ENCODE peak calls at places on chromosomes 6 and 20, in four cellular contexts. O, L, T and H are unnamed samples.

GRCh38 chr6:151391021-151391470 is 313 bp downstream of the ZBTB2 start:
- DNase-seq in L (peak; percentile 84), O (peak; percentile 92), T (peak; percentile 86), H (peak; percentile 79)

GRCh38 chr6:36340671-36341454 is 4.2 kb upstream of the BNIP5 start:
- DNase-seq in T (peak; percentile 85), O (peak; percentile 82), L (peak; percentile 87), H (peak; percentile 84)

GRCh38 chr6:113668712-113669408 is 188.3 kb upstream of the MARCKS start:
- DNase-seq in L (no peak), O (no peak), T (no peak), H (no peak)

GRCh38 chr6:44237021-44237812 is 9.7 kb upstream of the HSP90AB1 start:
- DNase-seq in O (peak; percentile 86), T (peak; percentile 98), L (peak; percentile 96), H (peak; percentile 59)

GRCh38 chr6:34912715-34913464 is 23.8 kb downstream of the ANKS1A start:
- DNase-seq in L (no peak), O (no peak), T (no peak), H (no peak)

GRCh38 chr6:88840806-88841539 is 122.4 kb downstream of the RNGTT start:
- DNase-seq in O (no peak), T (no peak), L (no peak), H (no peak)

GRCh38 chr6:125658759-125659431 is 90.5 kb upstream of the HEY2 start:
- DNase-seq in T (no peak), L (no peak), O (no peak), H (no peak)

GRCh38 chr6:108222504-108222903 is 38.3 kb downstream of the SNX3 start:
- DNase-seq in T (no peak), O (no peak), L (no peak), H (no peak)

GRCh38 chr6:100775667-100776066 is 105.5 kb downstream of the ASCC3 start:
- DNase-seq in O (no peak), T (no peak), L (no peak), H (no peak)

GRCh38 chr6:1049900-1050299 is 262.0 kb upstream of the FOXQ1 start:
- DNase-seq in T (no peak), O (no peak), L (no peak), H (no peak)

GRCh38 chr6:96066376-96066775 is 50.6 kb downstream of the FUT9 start:
- DNase-seq in O (no peak), T (no peak), L (no peak), H (no peak)

GRCh38 chr20:33127422-33128097 is 40.4 kb upstream of the BPIFA2 start:
- DNase-seq in T (no peak), O (no peak), L (no peak), H (no peak)

GRCh38 chr20:36320898-36321695 is 15.0 kb downstream of the DLGAP4 start:
- DNase-seq in T (no peak), L (no peak), O (no peak), H (no peak)

GRCh38 chr6:19806971-19807396 is 30.2 kb upstream of the ID4 start:
- DNase-seq in O (no peak), L (no peak), T (no peak), H (no peak)

GRCh38 chr6:19804362-19805145 is 32.6 kb upstream of the ID4 start:
- DNase-seq in T (peak; percentile 99), O (peak; percentile 93), L (peak; percentile 94), H (peak; percentile 98)

GRCh38 chr6:19802656-19803055 is 34.5 kb upstream of the ID4 start:
- DNase-seq in L (no peak), O (no peak), T (no peak), H (no peak)

GRCh38 chr6:19803331-19804330 is 33.5 kb upstream of the ID4 start:
- DNase-seq in O (no peak), T (no peak), L (no peak), H (no peak)

GRCh38 chr6:19805146-19805515 is 32.0 kb upstream of the ID4 start:
- DNase-seq in O (no peak), T (no peak), L (no peak), H (no peak)
- TF ChIP-seq CTCF in O (no peak), T (no peak), L (no peak), H (no peak)

DNA sequence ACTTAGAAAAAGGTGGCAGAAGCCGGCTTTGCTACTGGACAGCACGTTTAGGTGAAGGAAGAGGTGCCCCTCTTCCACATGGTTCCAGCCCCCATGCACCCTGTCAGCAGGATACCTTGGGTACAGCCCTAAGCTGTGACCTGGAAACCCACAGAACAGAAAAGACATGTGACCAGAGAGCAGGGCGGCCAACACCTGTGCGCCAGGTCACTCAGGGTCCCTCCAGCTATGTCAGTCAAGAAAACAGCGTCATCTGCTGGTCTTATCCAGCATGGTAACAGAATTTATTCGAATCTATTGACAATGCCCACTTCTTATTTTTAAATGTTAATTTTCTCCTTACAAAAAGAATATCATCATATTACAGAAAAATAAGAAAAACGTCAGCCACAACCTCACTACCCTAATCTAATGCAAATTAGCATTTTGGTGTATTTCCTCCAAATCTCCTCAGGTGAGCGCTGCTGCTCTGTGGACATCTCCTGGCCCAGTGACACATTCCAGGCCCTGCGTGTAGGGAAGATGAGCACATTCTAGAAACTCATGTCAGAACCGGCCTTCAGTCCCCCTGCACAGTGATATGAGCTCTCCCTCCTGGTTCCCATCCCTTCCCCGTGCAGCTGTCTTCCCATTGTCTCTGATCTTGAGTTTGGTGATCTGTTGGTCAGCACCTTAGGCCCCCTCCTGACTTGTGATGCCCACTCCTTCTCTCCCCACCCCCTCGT is 37.2 kb downstream of the GTF2H5 start:
- DNase-seq in O (no peak), T (no peak), L (no peak), H (no peak)
- TF ChIP-seq CTCF in O (peak; percentile 53), T (peak; percentile 4), L (peak; percentile 49), H (peak; percentile 55)

GRCh38 chr6:105790635-105791034 is 295.5 kb upstream of the PRDM1 start:
- DNase-seq in L (no peak), O (no peak), T (no peak), H (no peak)
- TF ChIP-seq CTCF in L (no peak), O (peak; percentile 29), T (no peak), H (no peak)

DNA sequence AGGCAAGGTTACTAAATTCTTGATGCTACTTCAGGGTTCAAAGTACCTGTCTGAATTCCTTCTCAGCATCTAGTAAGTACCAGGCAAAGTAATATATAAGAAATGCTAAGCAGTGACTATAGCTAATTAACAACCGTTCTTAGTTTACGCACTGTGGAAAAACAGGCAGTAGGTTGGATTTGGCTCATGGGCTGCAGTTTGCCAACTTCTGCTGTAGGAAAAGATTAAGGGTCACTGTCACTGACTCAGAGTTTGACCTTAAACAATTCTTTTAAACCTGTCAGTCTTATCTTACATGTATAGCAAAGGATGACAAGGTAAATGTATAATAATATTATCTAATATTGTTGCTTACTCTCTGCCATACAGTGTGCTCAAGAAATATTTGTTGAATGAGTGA is 42.3 kb downstream of the CTNNBL1 start:
- DNase-seq in O (no peak), T (no peak), L (no peak), H (no peak)
- TF ChIP-seq CTCF in O (no peak), T (no peak), L (no peak), H (no peak)

DNA sequence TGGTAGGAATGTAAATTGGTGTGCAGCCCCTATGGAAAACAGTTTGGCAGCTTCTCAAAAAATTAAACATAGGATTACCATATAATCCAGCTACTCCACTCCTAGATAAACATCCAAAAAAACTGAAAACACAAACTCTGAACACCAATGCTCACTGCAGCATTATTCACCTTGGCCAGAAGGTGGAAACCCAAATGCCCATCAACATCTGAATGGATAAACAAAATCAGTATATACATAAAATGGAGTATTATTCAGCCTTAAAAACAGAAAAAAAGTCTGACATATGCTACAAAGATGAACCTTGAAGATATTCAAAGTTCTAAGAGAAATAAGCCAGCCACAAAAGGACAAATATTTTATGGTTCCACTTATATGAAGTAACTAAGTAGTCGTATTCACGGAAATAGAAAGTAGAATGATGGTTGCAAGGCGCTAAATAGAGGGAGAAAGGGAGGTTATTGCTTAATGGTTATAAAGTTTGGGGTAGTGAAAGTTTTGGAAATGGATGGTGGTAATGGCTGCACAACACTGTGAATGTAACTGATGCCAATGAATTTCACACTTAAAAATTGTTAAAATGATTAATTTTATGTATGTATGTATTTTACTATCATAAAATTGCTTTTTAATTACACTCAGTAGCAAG is 4.0 kb downstream of the PHF10 start:
- DNase-seq in T (no peak), L (no peak), O (no peak), H (no peak)
- TF ChIP-seq CTCF in T (no peak), L (no peak), O (peak; percentile 29), H (no peak)

DNA sequence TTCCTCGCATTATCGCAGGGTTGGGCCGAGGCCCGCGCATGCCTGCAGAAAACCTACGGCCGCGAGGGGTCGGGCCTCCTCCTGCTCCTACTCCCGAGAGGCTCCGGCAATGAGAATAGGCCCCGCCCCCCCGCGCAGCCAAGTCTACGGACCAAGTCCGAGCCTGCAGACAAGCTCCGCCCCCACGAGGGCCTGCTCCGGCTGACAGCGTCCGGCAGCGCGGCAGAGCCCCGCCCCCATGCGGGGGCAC is 3.1 kb upstream of the GPSM3 start:
- DNase-seq in O (peak; percentile 94), T (peak; percentile 100), L (peak; percentile 100), H (peak; percentile 100)
- TF ChIP-seq CTCF in O (no peak), T (peak; percentile 37), L (peak; percentile 55), H (peak; percentile 30)

DNA sequence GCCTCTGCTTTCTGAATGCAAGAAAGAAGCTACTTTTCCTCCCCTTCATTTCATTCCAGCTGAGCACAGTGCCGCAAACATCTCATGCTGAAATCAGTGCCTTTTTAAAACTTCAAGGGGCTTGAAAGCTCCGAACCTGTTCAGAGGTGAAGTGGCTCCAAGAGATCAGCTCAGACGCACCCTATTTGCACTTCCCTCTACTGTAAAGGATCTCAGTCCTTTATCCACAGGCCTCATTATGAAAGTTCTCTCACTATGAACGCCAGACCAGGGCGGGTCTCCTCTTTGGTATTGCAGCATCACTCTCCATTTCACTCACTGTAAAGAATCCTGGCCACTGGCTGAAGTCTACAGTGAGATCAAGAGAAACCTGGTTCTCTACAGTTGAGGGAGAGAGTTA is 232.7 kb upstream of the POU3F2 start:
- DNase-seq in T (no peak), L (no peak), O (no peak), H (no peak)
- TF ChIP-seq CTCF in T (no peak), L (no peak), O (no peak), H (no peak)